ENCODE peak calls at places on chromosome 9, in nine cellular contexts. T is stomach; Z is mesenchymal stem cell; I is CD8-positive, alpha-beta T cell; M is dorsolateral prefrontal cortex; W is colonic mucosa; P is suprapubic skin; C is PC-3; H is RWPE2. N is an unnamed sample. For H3K27me3, the result is how much of the 10 kb centered on the place peaks cover.

GRCh38 chr9:128072144-128073021 is 4.4 kb downstream of the SLC25A25 start:
- DNase-seq in H (no peak), C (peak), P (peak), T (peak), Z (peak), M (no peak), I (peak), W (peak), N (no peak)

GRCh38 chr9:4864698-4865097 is 72.0 kb downstream of the RCL1 start:
- DNase-seq in T (no peak), M (no peak), I (no peak), Z (no peak), C (no peak), H (no peak), P (no peak), W (no peak), N (no peak)

GRCh38 chr9:121326130-121326838 is 43.8 kb downstream of the STOM start:
- DNase-seq in P (peak), I (no peak), H (no peak), W (peak), M (no peak), C (peak), T (peak), Z (peak), N (no peak)

GRCh38 chr9:126698756-126699155 is 85.0 kb downstream of the LMX1B start:
- DNase-seq in Z (no peak), W (no peak), M (no peak), I (no peak), H (no peak), P (peak), T (no peak), C (no peak), N (no peak)

GRCh38 chr9:129884220-129885017 is 49.2 kb downstream of the USP20 start:
- DNase-seq in W (peak), T (peak), P (peak), H (peak), I (peak), M (peak), C (peak), Z (peak), N (peak)

GRCh38 chr9:78982849-78983248 is 588.9 kb upstream of the TLE4 start:
- DNase-seq in Z (peak), W (no peak), T (no peak), M (no peak), H (no peak), I (no peak), C (peak), P (no peak), N (peak)

GRCh38 chr9:31336841-31337240 is 1047.6 kb upstream of the ACO1 start:
- DNase-seq in P (no peak), W (no peak), M (no peak), H (no peak), T (no peak), C (no peak), Z (no peak), I (no peak), N (no peak)

GRCh38 chr9:72465602-72466001 is 55.8 kb upstream of the TMC1 start:
- DNase-seq in P (no peak), T (no peak), H (no peak), Z (peak), M (no peak), C (no peak), I (no peak), W (no peak), N (no peak)

GRCh38 chr9:72526901-72527800 is 5.7 kb downstream of the TMC1 start:
- DNase-seq in C (peak), T (peak), W (peak), I (peak), P (peak), M (peak), Z (peak), H (peak), N (peak)

GRCh38 chr9:121499427-121500164 is at the start of gene GGTA1:
- DNase-seq in C (peak), Z (peak), W (peak), M (no peak), P (peak), T (peak), H (no peak), I (no peak), N (no peak)

GRCh38 chr9:88092699-88093359 is 45.4 kb downstream of the SPATA31C2 start:
- DNase-seq in W (no peak), P (no peak), M (no peak), T (no peak), I (no peak), Z (peak), C (no peak), H (no peak), N (no peak)

GRCh38 chr9:3951266-3951665 is 348.6 kb downstream of the GLIS3 start:
- DNase-seq in P (no peak), I (no peak), T (no peak), H (no peak), C (no peak), Z (peak), W (no peak), M (no peak), N (no peak)

GRCh38 chr9:744790-745456 is 96.6 kb upstream of the DMRT1 start:
- DNase-seq in W (no peak), Z (no peak), M (no peak), P (no peak), I (no peak), C (no peak), H (no peak), T (peak), N (no peak)

GRCh38 chr9:126316085-126316655 is 10.5 kb upstream of the MVB12B start:
- DNase-seq in C (no peak), P (no peak), Z (no peak), T (no peak), M (no peak), I (no peak), W (no peak), H (no peak), N (peak)

GRCh38 chr9:91886433-91887031 is 63.5 kb downstream of the ROR2 start:
- DNase-seq in T (no peak), M (no peak), Z (peak), C (no peak), W (no peak), I (no peak), H (no peak), P (no peak), N (no peak)

GRCh38 chr9:83403864-83404263 is 134.3 kb downstream of the FRMD3 start:
- DNase-seq in I (no peak), Z (no peak), C (no peak), T (no peak), W (no peak), H (no peak), M (no peak), P (no peak), N (no peak)

GRCh38 chr9:117437283-117437682 is 22.4 kb upstream of the ASTN2 start:
- DNase-seq in C (no peak), I (no peak), H (no peak), P (no peak), Z (no peak), W (no peak), T (no peak), M (no peak), N (peak)

GRCh38 chr9:91245432-91246313 is 116.0 kb downstream of the AUH start:
- DNase-seq in P (no peak), C (peak), Z (no peak), M (no peak), T (peak), I (no peak), H (no peak), W (peak), N (peak)

GRCh38 chr9:132116583-132116982 is 36.9 kb upstream of the MED27 start:
- DNase-seq in W (no peak), M (no peak), I (no peak), C (no peak), T (no peak), P (no peak), Z (no peak), H (no peak), N (no peak)

GRCh38 chr9:109477269-109478203 is 20.6 kb downstream of the PTPN3 start:
- DNase-seq in H (peak), P (no peak), I (no peak), Z (no peak), T (peak), C (peak), M (no peak), W (peak), N (no peak)

GRCh38 chr9:35482071-35482470 is 7.8 kb upstream of the RUSC2 start:
- DNase-seq in C (no peak), I (no peak), P (no peak), Z (no peak), W (no peak), M (no peak), H (no peak), T (no peak), N (no peak)

GRCh38 chr9:100354121-100354800 is 1.5 kb upstream of the TEX10 start:
- DNase-seq in P (no peak), T (no peak), W (no peak), Z (no peak), I (no peak), H (no peak), C (no peak), M (no peak), N (no peak)

GRCh38 chr9:79946718-79947117 is 375.0 kb downstream of the TLE4 start:
- DNase-seq in M (no peak), C (no peak), P (no peak), I (no peak), T (peak), Z (peak), H (no peak), W (no peak), N (no peak)

GRCh38 chr9:133371261-133371711 is 4.6 kb downstream of the SURF4 start:
- DNase-seq in C (no peak), I (peak), H (no peak), Z (no peak), P (no peak), W (no peak), M (no peak), T (no peak), N (no peak)

GRCh38 chr9:7146582-7146981 is 388.8 kb downstream of the KDM4C start:
- DNase-seq in I (no peak), P (no peak), T (no peak), C (peak), M (no peak), Z (peak), H (no peak), W (no peak), N (peak)

GRCh38 chr9:88808019-88808656 is 183.1 kb upstream of the S1PR3 start:
- DNase-seq in T (no peak), C (no peak), H (no peak), I (no peak), M (no peak), Z (no peak), W (no peak), P (no peak), N (no peak)

GRCh38 chr9:123425261-123425821 is 69.3 kb downstream of the CRB2 start:
- DNase-seq in P (peak), T (peak), C (no peak), H (no peak), Z (no peak), I (no peak), M (no peak), W (no peak), N (no peak)

GRCh38 chr9:25724424-25724823 is 46.2 kb upstream of the TUSC1 start:
- DNase-seq in W (no peak), H (no peak), P (no peak), I (no peak), M (no peak), Z (peak), C (peak), T (no peak), N (peak)

GRCh38 chr9:92278117-92278516 is 15.4 kb downstream of the IARS1 start:
- DNase-seq in C (peak), T (no peak), H (no peak), Z (no peak), M (no peak), P (no peak), I (no peak), W (no peak), N (no peak)

GRCh38 chr9:129751841-129752801 is 721 bp downstream of the PTGES start:
- DNase-seq in P (peak), M (no peak), T (peak), Z (peak), W (peak), I (no peak), C (peak), H (peak), N (peak)

GRCh38 chr9:87950765-87951488 is 23.4 kb downstream of the CDK20 start:
- DNase-seq in M (no peak), W (no peak), C (peak), T (no peak), Z (peak), P (no peak), H (no peak), I (no peak), N (peak)

GRCh38 chr9:124869986-124870560 is 8.1 kb downstream of the ARPC5L start:
- DNase-seq in I (peak), P (no peak), W (peak), H (no peak), T (peak), C (peak), M (no peak), Z (peak), N (no peak)

GRCh38 chr9:127886401-127886972 is 9.0 kb upstream of the AK1 start:
- DNase-seq in W (no peak), T (no peak), Z (no peak), M (no peak), C (no peak), H (peak), P (peak), I (no peak), N (no peak)

GRCh38 chr9:108444400-108445358 is 411.1 kb downstream of the ACTL7B start:
- DNase-seq in Z (peak), T (no peak), M (no peak), P (peak), W (no peak), I (no peak), C (peak), H (peak), N (peak)

GRCh38 chr9:97855486-97855875 is 2.5 kb downstream of the FOXE1 start:
- DNase-seq in W (no peak), Z (no peak), T (no peak), M (no peak), I (no peak), P (no peak), H (no peak), C (no peak), N (no peak)

GRCh38 chr9:2559212-2560152 is 62.1 kb upstream of the VLDLR start:
- DNase-seq in M (no peak), P (no peak), W (peak), Z (peak), I (no peak), H (no peak), C (peak), T (peak), N (peak)

GRCh38 chr9:69976165-69976564 is 67.5 kb upstream of the MAMDC2 start:
- DNase-seq in M (no peak), Z (peak), C (peak), P (no peak), W (no peak), H (no peak), I (no peak), T (no peak), N (peak)
- H3K27ac ChIP-seq in M (no peak), Z (peak), C (no peak), P (no peak), W (no peak), H (peak), I (no peak), T (no peak), N (no peak)

DNA sequence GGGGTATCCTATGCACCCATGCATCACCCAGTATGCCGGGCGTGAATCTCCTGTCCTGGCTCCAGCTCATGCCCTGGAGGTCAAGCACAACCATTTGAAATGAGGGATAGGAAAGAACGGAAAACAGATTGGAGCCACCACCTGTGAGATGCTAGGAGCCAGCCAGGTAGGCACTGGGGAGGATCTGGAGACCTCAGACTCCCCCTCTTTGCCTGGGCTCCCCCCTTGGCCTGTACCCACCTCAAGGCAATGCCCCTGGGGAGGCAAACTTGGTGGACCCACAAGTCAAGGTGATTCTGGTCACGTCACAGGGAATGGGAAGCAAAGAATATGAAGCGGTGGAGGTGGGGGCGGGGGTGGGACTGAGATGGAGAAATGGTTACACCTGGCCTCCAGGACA is 92.6 kb downstream of the PAX5 start:
- DNase-seq in M (no peak), C (no peak), P (no peak), W (no peak), T (no peak), H (no peak), I (no peak), Z (no peak), N (no peak)
- H3K27me3 ChIP-seq in M (under half), C (under half), P (under half), W (under half), T (under half), H (under half), I (under half), Z (half or more), N (under half)

GRCh38 chr9:17134843-17135577 is at the start of gene CNTLN:
- DNase-seq in P (peak), I (peak), C (peak), W (peak), H (peak), T (peak), M (peak), Z (peak), N (peak)
- H3K27ac ChIP-seq in P (peak), I (no peak), C (peak), W (peak), H (peak), T (peak), M (no peak), Z (no peak), N (peak)

GRCh38 chr9:130940693-130941576 is 1.9 kb upstream of the FIBCD1 start:
- DNase-seq in C (peak), P (peak), H (peak), T (peak), M (peak), W (peak), I (peak), Z (peak), N (peak)

GRCh38 chr9:130938184-130938651 is 829 bp downstream of the FIBCD1 start:
- DNase-seq in M (no peak), Z (no peak), W (no peak), I (no peak), P (no peak), T (no peak), H (no peak), C (no peak), N (no peak)

GRCh38 chr9:130938652-130939404 is at the start of gene FIBCD1:
- DNase-seq in P (no peak), T (no peak), H (no peak), W (peak), M (no peak), I (no peak), C (peak), Z (peak), N (no peak)

GRCh38 chr9:130939405-130939941 is 426 bp upstream of the FIBCD1 start:
- DNase-seq in M (no peak), W (peak), H (no peak), I (no peak), C (peak), P (no peak), Z (no peak), T (no peak), N (no peak)

DNA sequence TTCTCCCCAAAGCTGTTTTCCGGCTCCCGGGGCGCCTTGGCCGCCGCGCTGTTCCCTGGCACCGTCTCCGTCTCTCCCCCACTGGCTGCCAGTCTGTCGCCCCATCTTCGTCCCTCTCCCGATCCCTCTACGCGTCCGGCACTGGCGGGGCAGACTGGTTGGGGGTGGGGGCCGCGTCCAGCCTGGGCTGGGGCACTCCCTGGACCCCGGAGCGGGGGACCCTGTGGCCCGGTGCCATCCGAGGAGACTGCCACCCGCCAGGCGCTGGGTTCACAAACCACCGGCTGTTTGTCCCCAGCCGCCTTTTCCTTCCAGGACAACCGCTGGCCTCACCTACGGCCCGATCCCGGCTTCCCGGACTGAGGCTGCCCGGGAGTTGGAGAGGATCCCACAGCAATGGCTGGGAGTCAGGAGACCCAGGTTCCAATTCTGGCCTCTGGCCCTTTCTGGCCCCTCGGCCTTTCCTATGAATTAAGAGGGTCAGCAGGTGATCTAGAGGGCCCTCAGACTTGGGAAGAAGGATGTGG is 1.0 kb upstream of the FIBCD1 start:
- DNase-seq in M (no peak), I (no peak), C (no peak), H (no peak), P (no peak), T (no peak), W (peak), Z (no peak), N (no peak)
- H3K27me3 ChIP-seq in M (under half), I (under half), C (under half), H (under half), P (half or more), T (half or more), W (under half), Z (half or more), N (under half)

GRCh38 chr9:96080364-96080763 is 204.9 kb downstream of the ERCC6L2 start:
- DNase-seq in I (no peak), C (peak), P (no peak), H (peak), T (peak), W (no peak), Z (no peak), M (no peak), N (peak)

GRCh38 chr9:96079816-96080215 is 204.3 kb downstream of the ERCC6L2 start:
- DNase-seq in P (no peak), Z (no peak), I (no peak), T (no peak), C (no peak), W (no peak), M (no peak), H (no peak), N (peak)

GRCh38 chr9:96085536-96086143 is 210.1 kb downstream of the ERCC6L2 start:
- DNase-seq in T (no peak), Z (no peak), C (no peak), I (no peak), H (no peak), M (no peak), P (no peak), W (no peak), N (no peak)

GRCh38 chr9:96084289-96084688 is 208.8 kb downstream of the ERCC6L2 start:
- DNase-seq in Z (peak), I (no peak), W (no peak), C (no peak), P (no peak), H (no peak), M (no peak), T (no peak), N (no peak)

GRCh38 chr9:96082516-96083232 is 207.2 kb downstream of the ERCC6L2 start:
- DNase-seq in T (no peak), I (no peak), P (no peak), Z (no peak), M (no peak), C (no peak), W (no peak), H (no peak), N (no peak)
- H3K27ac ChIP-seq in T (no peak), I (no peak), P (no peak), Z (no peak), M (no peak), C (no peak), W (no peak), H (no peak), N (no peak)

DNA sequence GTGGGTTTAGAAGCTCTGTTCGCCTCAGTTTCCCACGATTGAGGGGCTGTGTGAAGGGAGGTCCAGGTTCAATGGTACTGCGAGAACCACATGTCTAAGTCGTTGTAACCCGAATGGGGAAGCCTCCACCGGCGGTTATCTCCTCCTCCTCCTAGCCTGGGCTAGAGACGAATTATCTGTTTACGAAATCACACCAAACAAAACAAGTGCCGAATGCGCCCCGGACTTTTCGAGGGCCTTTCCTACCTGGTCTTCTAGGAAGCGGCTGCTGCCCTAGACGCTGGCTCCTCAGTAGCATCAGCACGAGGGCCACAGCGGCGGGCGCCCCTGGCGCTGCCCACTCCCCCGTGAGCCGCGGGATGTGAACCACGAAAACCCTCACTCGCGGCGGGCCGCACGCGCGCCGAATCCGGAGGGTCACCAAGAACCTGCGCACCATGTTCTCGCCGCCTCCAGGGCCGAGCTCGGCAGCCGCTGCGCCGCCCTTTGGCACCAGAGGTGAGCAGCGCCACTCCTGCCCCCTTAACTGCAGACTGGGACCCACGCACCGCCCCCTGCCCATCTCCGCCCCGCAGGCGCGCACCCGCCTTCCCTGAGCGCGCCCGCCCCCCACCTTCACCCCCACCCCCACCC is at the start of gene CDKN2A:
- DNase-seq in C (peak), Z (peak), T (peak), P (no peak), I (peak), H (peak), W (peak), M (no peak), N (no peak)
- H3K27me3 ChIP-seq in C (under half), Z (under half), T (half or more), P (under half), I (under half), H (under half), W (under half), M (under half), N (under half)

N was measured in foreskin keratinocyte.